ENCODE peak calls at places on chromosomes 16 and 17, in nine cellular contexts. One of them, this sample, is unnamed.

GRCh38 chr16:88306860-88307545 is 75.8 kb upstream of the ZNF469 start:
- DNase-seq in iPS DF 6.9: no peak
- DNase-seq in anterior cingulate cortex: no peak
- DNase-seq in SHP77: no peak
- DNase-seq in kidney epithelial cell: peak; percentile 70
- DNase-seq in activated naive CD4-positive, alpha-beta T cell treated with Interleukin-2 at 50 U/mL for 16 hours: no peak
- DNase-seq in CD8-positive, alpha-beta T cell: no peak
- DNase-seq in substantia nigra: no peak
- DNase-seq in hippocampal formation: no peak
- DNase-seq in this sample: no peak

GRCh38 chr17:20206591-20206990 is 197.4 kb downstream of the SPECC1 start:
- DNase-seq in activated naive CD4-positive, alpha-beta T cell treated with Interleukin-2 at 50 U/mL for 16 hours: no peak
- DNase-seq in substantia nigra: no peak
- DNase-seq in hippocampal formation: no peak
- DNase-seq in iPS DF 6.9: no peak
- DNase-seq in SHP77: no peak
- DNase-seq in anterior cingulate cortex: no peak
- DNase-seq in CD8-positive, alpha-beta T cell: no peak
- DNase-seq in kidney epithelial cell: no peak
- DNase-seq in this sample: no peak

GRCh38 chr17:35167046-35167445 is 19.4 kb downstream of the UNC45B start:
- DNase-seq in CD8-positive, alpha-beta T cell: no peak
- DNase-seq in activated naive CD4-positive, alpha-beta T cell treated with Interleukin-2 at 50 U/mL for 16 hours: no peak
- DNase-seq in SHP77: no peak
- DNase-seq in substantia nigra: peak; percentile 59
- DNase-seq in hippocampal formation: no peak
- DNase-seq in kidney epithelial cell: no peak
- DNase-seq in iPS DF 6.9: no peak
- DNase-seq in anterior cingulate cortex: no peak
- DNase-seq in this sample: no peak

GRCh38 chr16:29745126-29745852 is 501 bp downstream of the C16orf54 start:
- DNase-seq in SHP77: no peak
- DNase-seq in anterior cingulate cortex: no peak
- DNase-seq in CD8-positive, alpha-beta T cell: peak; percentile 80
- DNase-seq in iPS DF 6.9: no peak
- DNase-seq in substantia nigra: no peak
- DNase-seq in activated naive CD4-positive, alpha-beta T cell treated with Interleukin-2 at 50 U/mL for 16 hours: peak; percentile 66
- DNase-seq in hippocampal formation: no peak
- DNase-seq in kidney epithelial cell: no peak
- DNase-seq in this sample: no peak

GRCh38 chr17:17515921-17516295 is 19.7 kb upstream of the RASD1 start:
- DNase-seq in SHP77: peak; percentile 79
- DNase-seq in iPS DF 6.9: no peak
- DNase-seq in anterior cingulate cortex: no peak
- DNase-seq in hippocampal formation: no peak
- DNase-seq in activated naive CD4-positive, alpha-beta T cell treated with Interleukin-2 at 50 U/mL for 16 hours: no peak
- DNase-seq in kidney epithelial cell: peak; percentile 61
- DNase-seq in CD8-positive, alpha-beta T cell: no peak
- DNase-seq in substantia nigra: no peak
- DNase-seq in this sample: no peak

GRCh38 chr17:43994272-43995149 is 9.9 kb upstream of the NAGS start:
- DNase-seq in SHP77: peak; percentile 29
- DNase-seq in kidney epithelial cell: no peak
- DNase-seq in CD8-positive, alpha-beta T cell: peak; percentile 75
- DNase-seq in activated naive CD4-positive, alpha-beta T cell treated with Interleukin-2 at 50 U/mL for 16 hours: peak; percentile 70
- DNase-seq in iPS DF 6.9: no peak
- DNase-seq in anterior cingulate cortex: peak; percentile 67
- DNase-seq in hippocampal formation: peak; percentile 47
- DNase-seq in substantia nigra: peak; percentile 15
- DNase-seq in this sample: peak; percentile 30

GRCh38 chr17:2062571-2063183 is 7.8 kb downstream of the HIC1 start:
- DNase-seq in CD8-positive, alpha-beta T cell: no peak
- DNase-seq in activated naive CD4-positive, alpha-beta T cell treated with Interleukin-2 at 50 U/mL for 16 hours: no peak
- DNase-seq in SHP77: no peak
- DNase-seq in kidney epithelial cell: no peak
- DNase-seq in substantia nigra: no peak
- DNase-seq in hippocampal formation: no peak
- DNase-seq in iPS DF 6.9: no peak
- DNase-seq in anterior cingulate cortex: no peak
- DNase-seq in this sample: no peak

GRCh38 chr16:81635336-81635947 is 143.6 kb upstream of the PLCG2 start:
- DNase-seq in CD8-positive, alpha-beta T cell: no peak
- DNase-seq in hippocampal formation: no peak
- DNase-seq in kidney epithelial cell: no peak
- DNase-seq in activated naive CD4-positive, alpha-beta T cell treated with Interleukin-2 at 50 U/mL for 16 hours: no peak
- DNase-seq in anterior cingulate cortex: no peak
- DNase-seq in substantia nigra: no peak
- DNase-seq in iPS DF 6.9: no peak
- DNase-seq in SHP77: peak; percentile 29
- DNase-seq in this sample: no peak

GRCh38 chr17:8119575-8120519 is 1.5 kb upstream of the ALOXE3 start:
- DNase-seq in iPS DF 6.9: no peak
- DNase-seq in SHP77: peak; percentile 85
- DNase-seq in CD8-positive, alpha-beta T cell: peak; percentile 84
- DNase-seq in kidney epithelial cell: no peak
- DNase-seq in activated naive CD4-positive, alpha-beta T cell treated with Interleukin-2 at 50 U/mL for 16 hours: peak; percentile 88
- DNase-seq in hippocampal formation: peak; percentile 75
- DNase-seq in substantia nigra: peak; percentile 72
- DNase-seq in anterior cingulate cortex: peak; percentile 86
- DNase-seq in this sample: peak; percentile 91

GRCh38 chr17:4195306-4195705 is 52.3 kb downstream of the CYB5D2 start:
- DNase-seq in SHP77: no peak
- DNase-seq in activated naive CD4-positive, alpha-beta T cell treated with Interleukin-2 at 50 U/mL for 16 hours: no peak
- DNase-seq in CD8-positive, alpha-beta T cell: no peak
- DNase-seq in hippocampal formation: no peak
- DNase-seq in kidney epithelial cell: no peak
- DNase-seq in substantia nigra: no peak
- DNase-seq in iPS DF 6.9: no peak
- DNase-seq in anterior cingulate cortex: no peak
- DNase-seq in this sample: peak; percentile 25

GRCh38 chr17:80926601-80927250 is 64.9 kb upstream of the CHMP6 start:
- DNase-seq in activated naive CD4-positive, alpha-beta T cell treated with Interleukin-2 at 50 U/mL for 16 hours: no peak
- DNase-seq in CD8-positive, alpha-beta T cell: no peak
- DNase-seq in iPS DF 6.9: no peak
- DNase-seq in kidney epithelial cell: no peak
- DNase-seq in hippocampal formation: no peak
- DNase-seq in anterior cingulate cortex: no peak
- DNase-seq in SHP77: no peak
- DNase-seq in substantia nigra: no peak
- DNase-seq in this sample: no peak

GRCh38 chr16:53224932-53225533 is 170.2 kb downstream of the CHD9 start:
- DNase-seq in anterior cingulate cortex: peak; percentile 9
- DNase-seq in SHP77: no peak
- DNase-seq in kidney epithelial cell: no peak
- DNase-seq in iPS DF 6.9: no peak
- DNase-seq in CD8-positive, alpha-beta T cell: no peak
- DNase-seq in activated naive CD4-positive, alpha-beta T cell treated with Interleukin-2 at 50 U/mL for 16 hours: no peak
- DNase-seq in hippocampal formation: no peak
- DNase-seq in substantia nigra: no peak
- DNase-seq in this sample: no peak

GRCh38 chr17:40566027-40566426 is 755 bp upstream of the CCR7 start:
- DNase-seq in kidney epithelial cell: no peak
- DNase-seq in CD8-positive, alpha-beta T cell: no peak
- DNase-seq in anterior cingulate cortex: no peak
- DNase-seq in SHP77: no peak
- DNase-seq in iPS DF 6.9: no peak
- DNase-seq in activated naive CD4-positive, alpha-beta T cell treated with Interleukin-2 at 50 U/mL for 16 hours: no peak
- DNase-seq in hippocampal formation: no peak
- DNase-seq in substantia nigra: no peak
- DNase-seq in this sample: no peak

GRCh38 chr16:85123891-85124635 is 11.8 kb upstream of the CIBAR2 start:
- DNase-seq in activated naive CD4-positive, alpha-beta T cell treated with Interleukin-2 at 50 U/mL for 16 hours: no peak
- DNase-seq in hippocampal formation: peak; percentile 34
- DNase-seq in iPS DF 6.9: no peak
- DNase-seq in kidney epithelial cell: no peak
- DNase-seq in substantia nigra: peak; percentile 68
- DNase-seq in anterior cingulate cortex: peak; percentile 57
- DNase-seq in SHP77: no peak
- DNase-seq in CD8-positive, alpha-beta T cell: no peak
- DNase-seq in this sample: peak; percentile 39

GRCh38 chr17:6110088-6110487 is 39.9 kb downstream of the WSCD1 start:
- DNase-seq in kidney epithelial cell: no peak
- DNase-seq in iPS DF 6.9: no peak
- DNase-seq in anterior cingulate cortex: no peak
- DNase-seq in SHP77: no peak
- DNase-seq in hippocampal formation: no peak
- DNase-seq in substantia nigra: no peak
- DNase-seq in activated naive CD4-positive, alpha-beta T cell treated with Interleukin-2 at 50 U/mL for 16 hours: no peak
- DNase-seq in CD8-positive, alpha-beta T cell: no peak
- DNase-seq in this sample: no peak

GRCh38 chr17:79154446-79154845 is 79.8 kb downstream of the ENGASE start:
- DNase-seq in anterior cingulate cortex: no peak
- DNase-seq in CD8-positive, alpha-beta T cell: no peak
- DNase-seq in activated naive CD4-positive, alpha-beta T cell treated with Interleukin-2 at 50 U/mL for 16 hours: no peak
- DNase-seq in kidney epithelial cell: no peak
- DNase-seq in substantia nigra: peak; percentile 4
- DNase-seq in iPS DF 6.9: no peak
- DNase-seq in SHP77: no peak
- DNase-seq in hippocampal formation: no peak
- DNase-seq in this sample: no peak

GRCh38 chr17:64118452-64118979 is 11.4 kb downstream of the ERN1 start:
- DNase-seq in activated naive CD4-positive, alpha-beta T cell treated with Interleukin-2 at 50 U/mL for 16 hours: no peak
- DNase-seq in iPS DF 6.9: no peak
- DNase-seq in anterior cingulate cortex: no peak
- DNase-seq in SHP77: peak; percentile 46
- DNase-seq in kidney epithelial cell: no peak
- DNase-seq in substantia nigra: peak; percentile 2
- DNase-seq in hippocampal formation: no peak
- DNase-seq in CD8-positive, alpha-beta T cell: peak; percentile 36
- DNase-seq in this sample: no peak

GRCh38 chr17:50056217-50056960 is 479 bp downstream of the ITGA3 start:
- DNase-seq in activated naive CD4-positive, alpha-beta T cell treated with Interleukin-2 at 50 U/mL for 16 hours: peak; percentile 70
- DNase-seq in CD8-positive, alpha-beta T cell: peak; percentile 73
- DNase-seq in SHP77: peak; percentile 85
- DNase-seq in hippocampal formation: no peak
- DNase-seq in anterior cingulate cortex: no peak
- DNase-seq in iPS DF 6.9: no peak
- DNase-seq in kidney epithelial cell: no peak
- DNase-seq in substantia nigra: no peak
- DNase-seq in this sample: peak; percentile 45

GRCh38 chr16:17776888-17777287 is 306.1 kb upstream of the XYLT1 start:
- DNase-seq in SHP77: no peak
- DNase-seq in substantia nigra: no peak
- DNase-seq in anterior cingulate cortex: peak; percentile 50
- DNase-seq in hippocampal formation: peak; percentile 12
- DNase-seq in CD8-positive, alpha-beta T cell: no peak
- DNase-seq in activated naive CD4-positive, alpha-beta T cell treated with Interleukin-2 at 50 U/mL for 16 hours: no peak
- DNase-seq in kidney epithelial cell: no peak
- DNase-seq in iPS DF 6.9: no peak
- DNase-seq in this sample: peak; percentile 30

GRCh38 chr16:50627419-50627818 is 53.7 kb downstream of the SNX20 start:
- DNase-seq in substantia nigra: no peak
- DNase-seq in hippocampal formation: no peak
- DNase-seq in kidney epithelial cell: no peak
- DNase-seq in CD8-positive, alpha-beta T cell: peak; percentile 71
- DNase-seq in SHP77: peak; percentile 5
- DNase-seq in iPS DF 6.9: no peak
- DNase-seq in activated naive CD4-positive, alpha-beta T cell treated with Interleukin-2 at 50 U/mL for 16 hours: peak; percentile 34
- DNase-seq in anterior cingulate cortex: peak; percentile 17
- DNase-seq in this sample: no peak

GRCh38 chr16:80231118-80231515 is 309.7 kb upstream of the DYNLRB2 start:
- DNase-seq in hippocampal formation: no peak
- DNase-seq in CD8-positive, alpha-beta T cell: no peak
- DNase-seq in iPS DF 6.9: no peak
- DNase-seq in kidney epithelial cell: no peak
- DNase-seq in substantia nigra: no peak
- DNase-seq in SHP77: no peak
- DNase-seq in anterior cingulate cortex: no peak
- DNase-seq in activated naive CD4-positive, alpha-beta T cell treated with Interleukin-2 at 50 U/mL for 16 hours: no peak
- DNase-seq in this sample: no peak

GRCh38 chr17:66076546-66077190 is 115.3 kb downstream of the CEP112 start:
- DNase-seq in kidney epithelial cell: no peak
- DNase-seq in iPS DF 6.9: no peak
- DNase-seq in hippocampal formation: no peak
- DNase-seq in substantia nigra: no peak
- DNase-seq in activated naive CD4-positive, alpha-beta T cell treated with Interleukin-2 at 50 U/mL for 16 hours: no peak
- DNase-seq in anterior cingulate cortex: no peak
- DNase-seq in SHP77: no peak
- DNase-seq in CD8-positive, alpha-beta T cell: no peak
- DNase-seq in this sample: no peak

GRCh38 chr17:48894886-48895285 is 2.3 kb downstream of the ATP5MC1 start:
- DNase-seq in anterior cingulate cortex: no peak
- DNase-seq in CD8-positive, alpha-beta T cell: no peak
- DNase-seq in substantia nigra: no peak
- DNase-seq in activated naive CD4-positive, alpha-beta T cell treated with Interleukin-2 at 50 U/mL for 16 hours: no peak
- DNase-seq in iPS DF 6.9: no peak
- DNase-seq in hippocampal formation: no peak
- DNase-seq in SHP77: no peak
- DNase-seq in kidney epithelial cell: no peak
- DNase-seq in this sample: no peak

GRCh38 chr17:31533546-31534155 is 142.2 kb downstream of the RAB11FIP4 start:
- DNase-seq in kidney epithelial cell: peak; percentile 43
- DNase-seq in anterior cingulate cortex: peak; percentile 55
- DNase-seq in substantia nigra: no peak
- DNase-seq in SHP77: peak; percentile 25
- DNase-seq in hippocampal formation: no peak
- DNase-seq in iPS DF 6.9: no peak
- DNase-seq in activated naive CD4-positive, alpha-beta T cell treated with Interleukin-2 at 50 U/mL for 16 hours: peak; percentile 29
- DNase-seq in CD8-positive, alpha-beta T cell: no peak
- DNase-seq in this sample: peak; percentile 79

GRCh38 chr16:70738083-70738977 is 52.5 kb upstream of the MTSS2 start:
- DNase-seq in kidney epithelial cell: no peak
- DNase-seq in CD8-positive, alpha-beta T cell: peak; percentile 58
- DNase-seq in SHP77: peak; percentile 89
- DNase-seq in substantia nigra: no peak
- DNase-seq in anterior cingulate cortex: peak; percentile 52
- DNase-seq in activated naive CD4-positive, alpha-beta T cell treated with Interleukin-2 at 50 U/mL for 16 hours: no peak
- DNase-seq in iPS DF 6.9: no peak
- DNase-seq in hippocampal formation: peak; percentile 32
- DNase-seq in this sample: no peak

GRCh38 chr16:29986931-29987330 is 8.5 kb downstream of the HIRIP3 start:
- DNase-seq in hippocampal formation: no peak
- DNase-seq in substantia nigra: no peak
- DNase-seq in activated naive CD4-positive, alpha-beta T cell treated with Interleukin-2 at 50 U/mL for 16 hours: no peak
- DNase-seq in SHP77: no peak
- DNase-seq in anterior cingulate cortex: no peak
- DNase-seq in iPS DF 6.9: no peak
- DNase-seq in kidney epithelial cell: no peak
- DNase-seq in CD8-positive, alpha-beta T cell: no peak
- DNase-seq in this sample: no peak

GRCh38 chr16:14088155-14088753 is 17.1 kb downstream of the MRTFB start:
- DNase-seq in iPS DF 6.9: no peak
- DNase-seq in SHP77: no peak
- DNase-seq in activated naive CD4-positive, alpha-beta T cell treated with Interleukin-2 at 50 U/mL for 16 hours: no peak
- DNase-seq in hippocampal formation: no peak
- DNase-seq in kidney epithelial cell: no peak
- DNase-seq in anterior cingulate cortex: peak; percentile 53
- DNase-seq in substantia nigra: no peak
- DNase-seq in CD8-positive, alpha-beta T cell: no peak
- DNase-seq in this sample: peak; percentile 20

GRCh38 chr16:89880477-89881367 is 7.3 kb downstream of the TCF25 start:
- DNase-seq in iPS DF 6.9: no peak
- DNase-seq in anterior cingulate cortex: no peak
- DNase-seq in CD8-positive, alpha-beta T cell: no peak
- DNase-seq in hippocampal formation: no peak
- DNase-seq in SHP77: no peak
- DNase-seq in substantia nigra: no peak
- DNase-seq in kidney epithelial cell: no peak
- DNase-seq in activated naive CD4-positive, alpha-beta T cell treated with Interleukin-2 at 50 U/mL for 16 hours: no peak
- DNase-seq in this sample: no peak

GRCh38 chr17:80259642-80260535 is 763 bp upstream of the RNF213 start:
- DNase-seq in substantia nigra: peak; percentile 56
- DNase-seq in hippocampal formation: peak; percentile 54
- DNase-seq in CD8-positive, alpha-beta T cell: peak; percentile 82
- DNase-seq in anterior cingulate cortex: peak; percentile 45
- DNase-seq in activated naive CD4-positive, alpha-beta T cell treated with Interleukin-2 at 50 U/mL for 16 hours: peak; percentile 82
- DNase-seq in iPS DF 6.9: no peak
- DNase-seq in SHP77: peak; percentile 86
- DNase-seq in kidney epithelial cell: no peak
- DNase-seq in this sample: peak; percentile 53

GRCh38 chr16:82585675-82586074 is 41.1 kb upstream of the CDH13 start:
- DNase-seq in hippocampal formation: no peak
- DNase-seq in substantia nigra: no peak
- DNase-seq in activated naive CD4-positive, alpha-beta T cell treated with Interleukin-2 at 50 U/mL for 16 hours: no peak
- DNase-seq in iPS DF 6.9: no peak
- DNase-seq in CD8-positive, alpha-beta T cell: no peak
- DNase-seq in kidney epithelial cell: peak; percentile 37
- DNase-seq in SHP77: no peak
- DNase-seq in anterior cingulate cortex: no peak
- DNase-seq in this sample: no peak

GRCh38 chr17:47624727-47625068 is 25.0 kb upstream of the KPNB1 start:
- DNase-seq in substantia nigra: no peak
- DNase-seq in CD8-positive, alpha-beta T cell: no peak
- DNase-seq in SHP77: no peak
- DNase-seq in activated naive CD4-positive, alpha-beta T cell treated with Interleukin-2 at 50 U/mL for 16 hours: no peak
- DNase-seq in iPS DF 6.9: no peak
- DNase-seq in kidney epithelial cell: no peak
- DNase-seq in hippocampal formation: no peak
- DNase-seq in anterior cingulate cortex: no peak
- DNase-seq in this sample: no peak

This sample was measured in putamen.